ENCODE peak calls at places on chromosomes 7 and 10, in nine cellular contexts. Q, U, S, G, D, N, H, F and X are unnamed samples.

GRCh38 chr10:74681917-74682627 is 144.3 kb upstream of the KAT6B start:
- DNase-seq in Q (no peak), U (no peak), S (no peak), G (no peak), D (no peak), N (peak), H (no peak), F (no peak), X (no peak)

GRCh38 chr7:74454948-74455804 is 1.5 kb downstream of the GTF2IRD1 start:
- DNase-seq in Q (peak), U (peak), S (peak), G (peak), D (no peak), N (no peak), H (no peak), F (no peak), X (no peak)

GRCh38 chr10:118800920-118801319 is 46.1 kb upstream of the CACUL1 start:
- DNase-seq in Q (no peak), U (peak), S (peak), G (peak), D (no peak), N (peak), H (no peak), F (no peak), X (peak)

GRCh38 chr10:47299989-47300931 is at the start of gene GDF10:
- DNase-seq in Q (peak), U (no peak), S (no peak), G (no peak), D (no peak), N (no peak), H (no peak), F (no peak), X (no peak)

GRCh38 chr10:84267503-84268126 is 22.8 kb downstream of the RGR start:
- DNase-seq in Q (no peak), U (peak), S (peak), G (peak), D (no peak), N (peak), H (no peak), F (no peak), X (peak)

GRCh38 chr7:76358053-76358477 is 726 bp downstream of the YWHAG start:
- DNase-seq in Q (peak), U (peak), S (peak), G (peak), D (peak), N (peak), H (no peak), F (no peak), X (peak)

GRCh38 chr7:12111461-12112405 is 99.4 kb upstream of the TMEM106B start:
- DNase-seq in Q (peak), U (peak), S (peak), G (peak), D (no peak), N (no peak), H (no peak), F (no peak), X (no peak)

GRCh38 chr7:80018941-80019808 is 115.5 kb upstream of the GNAI1 start:
- DNase-seq in Q (peak), U (peak), S (peak), G (peak), D (peak), N (peak), H (peak), F (peak), X (peak)

GRCh38 chr10:11683529-11684320 is 58.5 kb upstream of the ECHDC3 start:
- DNase-seq in Q (peak), U (no peak), S (no peak), G (no peak), D (no peak), N (no peak), H (no peak), F (no peak), X (no peak)